ENCODE peak calls at places on chromosomes 1 and 21, in six cellular contexts. G is NCI-H524, I is cardiac muscle cell, U is mesendoderm, C is lower leg skin, Z is breast epithelium. O is an unnamed sample.

GRCh38 chr1:63317007-63317813 is 5.2 kb upstream of the FOXD3 start:
- DNase-seq in G (peak), I (peak), U (peak), C (no peak), Z (no peak), O (peak)

GRCh38 chr1:184242507-184242943 is 144.3 kb upstream of the C1orf21 start:
- DNase-seq in G (peak), I (peak), U (peak), C (no peak), Z (no peak), O (peak)

GRCh38 chr1:184056921-184057496 is 5.5 kb downstream of the TSEN15 start:
- DNase-seq in G (no peak), I (peak), U (peak), C (no peak), Z (no peak), O (no peak)

GRCh38 chr1:96538883-96539282 is 182.7 kb upstream of the PTBP2 start:
- DNase-seq in G (no peak), I (peak), U (no peak), C (peak), Z (no peak), O (no peak)

GRCh38 chr1:224253721-224254120 is 70.7 kb downstream of the DEGS1 start:
- DNase-seq in G (no peak), I (no peak), U (no peak), C (no peak), Z (no peak), O (no peak)

GRCh38 chr1:167439301-167439988 is 78.9 kb downstream of the CD247 start:
- DNase-seq in G (peak), I (peak), U (peak), C (peak), Z (no peak), O (peak)

GRCh38 chr1:192579319-192579738 is 3.8 kb downstream of the RGS1 start:
- DNase-seq in G (no peak), I (no peak), U (peak), C (no peak), Z (no peak), O (no peak)

GRCh38 chr21:28704746-28705145 is 287.9 kb downstream of the LTN1 start:
- DNase-seq in G (peak), I (peak), U (no peak), C (peak), Z (no peak), O (no peak)

GRCh38 chr1:227961651-227962050 is 13.9 kb upstream of the WNT9A start:
- DNase-seq in G (no peak), I (no peak), U (no peak), C (no peak), Z (no peak), O (no peak)

GRCh38 chr1:223726380-223727001 is 14.2 kb downstream of the CAPN2 start:
- DNase-seq in G (no peak), I (no peak), U (peak), C (peak), Z (no peak), O (no peak)

O was measured in HuH-7.